ENCODE peak calls at places on chromosomes 4 and X, in seven cellular contexts. One of them, this sample, is unnamed.

GRCh38 chrX:69318651-69319305 is 153.5 kb upstream of the PJA1 start:
- ATAC-seq in heart right ventricle: no peak
- ATAC-seq in A549: no peak
- ATAC-seq in heart left ventricle: no peak
- ATAC-seq in CD8-positive, alpha-beta T cell: no peak
- ATAC-seq in lung: no peak
- ATAC-seq in HepG2: no peak
- ATAC-seq in this sample: no peak

GRCh38 chr4:126916626-126917140 is 716.1 kb upstream of the INTU start:
- ATAC-seq in heart right ventricle: no peak
- ATAC-seq in A549: no peak
- ATAC-seq in heart left ventricle: no peak
- ATAC-seq in CD8-positive, alpha-beta T cell: no peak
- ATAC-seq in lung: no peak
- ATAC-seq in HepG2: no peak
- ATAC-seq in this sample: no peak

GRCh38 chr4:21991050-21991449 is 42.5 kb upstream of the KCNIP4 start:
- ATAC-seq in heart right ventricle: no peak
- ATAC-seq in A549: no peak
- ATAC-seq in heart left ventricle: no peak
- ATAC-seq in CD8-positive, alpha-beta T cell: no peak
- ATAC-seq in lung: no peak
- ATAC-seq in HepG2: no peak
- ATAC-seq in this sample: no peak

GRCh38 chr4:185774076-185774731 is 37.8 kb downstream of the SORBS2 start:
- ATAC-seq in heart right ventricle: peak
- ATAC-seq in A549: no peak
- ATAC-seq in heart left ventricle: peak
- ATAC-seq in CD8-positive, alpha-beta T cell: no peak
- ATAC-seq in lung: no peak
- ATAC-seq in HepG2: peak
- ATAC-seq in this sample: no peak

GRCh38 chr4:138090145-138090917 is 151.8 kb downstream of the SLC7A11 start:
- ATAC-seq in heart right ventricle: peak
- ATAC-seq in A549: peak
- ATAC-seq in heart left ventricle: peak
- ATAC-seq in CD8-positive, alpha-beta T cell: no peak
- ATAC-seq in lung: peak
- ATAC-seq in HepG2: peak
- ATAC-seq in this sample: peak

GRCh38 chr4:147037089-147037488 is 91.4 kb upstream of the TTC29 start:
- ATAC-seq in heart right ventricle: no peak
- ATAC-seq in A549: no peak
- ATAC-seq in heart left ventricle: peak
- ATAC-seq in CD8-positive, alpha-beta T cell: no peak
- ATAC-seq in lung: no peak
- ATAC-seq in HepG2: no peak
- ATAC-seq in this sample: peak

GRCh38 chr4:71338846-71339593 is at the start of gene SLC4A4:
- ATAC-seq in heart right ventricle: no peak
- ATAC-seq in A549: no peak
- ATAC-seq in heart left ventricle: no peak
- ATAC-seq in CD8-positive, alpha-beta T cell: no peak
- ATAC-seq in lung: no peak
- ATAC-seq in HepG2: no peak
- ATAC-seq in this sample: no peak

GRCh38 chrX:68934421-68934820 is 105.6 kb downstream of the EFNB1 start:
- ATAC-seq in heart right ventricle: no peak
- ATAC-seq in A549: no peak
- ATAC-seq in heart left ventricle: no peak
- ATAC-seq in CD8-positive, alpha-beta T cell: no peak
- ATAC-seq in lung: no peak
- ATAC-seq in HepG2: no peak
- ATAC-seq in this sample: no peak

GRCh38 chr4:24979554-24979953 is 51.2 kb downstream of the LGI2 start:
- ATAC-seq in heart right ventricle: peak
- ATAC-seq in A549: no peak
- ATAC-seq in heart left ventricle: peak
- ATAC-seq in CD8-positive, alpha-beta T cell: no peak
- ATAC-seq in lung: peak
- ATAC-seq in HepG2: no peak
- ATAC-seq in this sample: peak
- H3K4me3 ChIP-seq in heart right ventricle: peak
- H3K4me3 ChIP-seq in A549: no peak
- H3K4me3 ChIP-seq in heart left ventricle: no peak
- H3K4me3 ChIP-seq in CD8-positive, alpha-beta T cell: no peak
- H3K4me3 ChIP-seq in lung: no peak
- H3K4me3 ChIP-seq in HepG2: no peak
- H3K4me3 ChIP-seq in this sample: peak

DNA sequence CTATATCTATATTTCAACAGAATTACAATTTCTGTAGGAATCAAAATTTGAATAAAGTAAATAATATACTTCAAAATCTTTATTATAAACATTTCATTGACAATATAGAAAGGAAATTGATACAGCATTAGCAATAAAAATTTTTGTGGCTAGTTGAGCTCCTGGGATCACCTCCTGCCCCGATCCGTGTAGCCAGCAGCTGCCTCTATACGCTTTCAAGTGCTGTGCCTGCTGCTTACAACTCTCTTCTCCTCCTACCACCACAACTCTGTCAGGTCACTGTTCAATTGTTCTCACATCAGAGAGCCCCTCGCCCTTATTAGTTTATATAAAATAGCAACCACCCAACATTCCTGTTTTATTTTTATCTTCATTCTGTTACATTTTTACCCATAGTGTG is 27.6 kb downstream of the INPP4B start:
- ATAC-seq in heart right ventricle: no peak
- ATAC-seq in A549: no peak
- ATAC-seq in heart left ventricle: no peak
- ATAC-seq in CD8-positive, alpha-beta T cell: no peak
- ATAC-seq in lung: no peak
- ATAC-seq in HepG2: no peak
- ATAC-seq in this sample: no peak
- H3K4me3 ChIP-seq in heart right ventricle: no peak
- H3K4me3 ChIP-seq in A549: no peak
- H3K4me3 ChIP-seq in heart left ventricle: no peak
- H3K4me3 ChIP-seq in CD8-positive, alpha-beta T cell: no peak
- H3K4me3 ChIP-seq in lung: no peak
- H3K4me3 ChIP-seq in HepG2: no peak
- H3K4me3 ChIP-seq in this sample: no peak

DNA sequence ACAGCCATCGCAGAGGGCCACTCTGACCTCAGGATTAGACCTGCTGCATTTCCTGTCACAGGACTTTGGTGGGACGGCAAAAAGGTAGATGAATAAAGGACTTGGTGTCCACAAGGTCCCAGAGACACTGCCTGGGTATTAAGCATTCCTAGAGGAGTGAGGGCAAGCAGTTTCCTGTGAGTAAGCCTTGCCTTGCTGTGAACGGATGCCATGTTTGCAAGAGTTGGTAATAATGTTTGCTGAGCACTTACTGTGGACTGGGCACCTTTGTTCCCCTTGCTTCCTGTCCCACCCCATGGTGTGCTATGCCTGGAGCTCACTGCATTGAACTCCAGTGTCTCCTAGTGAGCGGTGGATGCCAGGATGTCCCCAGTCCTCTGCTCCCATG is 95.7 kb upstream of the MSX1 start:
- ATAC-seq in heart right ventricle: no peak
- ATAC-seq in A549: no peak
- ATAC-seq in heart left ventricle: no peak
- ATAC-seq in CD8-positive, alpha-beta T cell: no peak
- ATAC-seq in lung: no peak
- ATAC-seq in HepG2: no peak
- ATAC-seq in this sample: no peak
- H3K4me3 ChIP-seq in heart right ventricle: no peak
- H3K4me3 ChIP-seq in A549: no peak
- H3K4me3 ChIP-seq in heart left ventricle: no peak
- H3K4me3 ChIP-seq in CD8-positive, alpha-beta T cell: no peak
- H3K4me3 ChIP-seq in lung: no peak
- H3K4me3 ChIP-seq in HepG2: no peak
- H3K4me3 ChIP-seq in this sample: no peak

DNA sequence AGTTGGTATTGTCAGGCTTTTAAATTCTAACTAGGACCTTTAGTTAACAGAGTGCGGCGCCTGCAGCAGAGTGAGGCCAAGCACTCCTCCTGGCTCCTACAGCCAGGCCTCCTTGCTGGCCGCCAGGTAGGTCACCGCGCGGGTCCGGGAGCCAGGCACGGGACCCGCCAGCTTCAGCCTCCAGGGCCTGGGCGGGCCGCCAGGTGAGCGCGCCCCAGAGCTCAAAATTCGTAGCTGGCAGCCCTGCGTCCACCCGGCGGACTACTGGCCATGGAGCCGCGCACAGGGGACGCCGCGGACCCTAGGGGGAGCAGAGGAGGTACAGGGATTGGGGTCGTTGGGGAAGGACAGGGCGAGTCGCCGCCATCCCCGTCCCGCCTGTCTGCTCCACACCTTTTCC is at the start of gene MAGIX:
- ATAC-seq in heart right ventricle: no peak
- ATAC-seq in A549: no peak
- ATAC-seq in heart left ventricle: no peak
- ATAC-seq in CD8-positive, alpha-beta T cell: no peak
- ATAC-seq in lung: no peak
- ATAC-seq in HepG2: no peak
- ATAC-seq in this sample: no peak
- H3K4me3 ChIP-seq in heart right ventricle: peak
- H3K4me3 ChIP-seq in A549: peak
- H3K4me3 ChIP-seq in heart left ventricle: no peak
- H3K4me3 ChIP-seq in CD8-positive, alpha-beta T cell: peak
- H3K4me3 ChIP-seq in lung: peak
- H3K4me3 ChIP-seq in HepG2: no peak
- H3K4me3 ChIP-seq in this sample: peak

This sample was measured in gastroesophageal sphincter.